ENCODE peak calls at places on chromosomes 3 and 15, in five cellular contexts. C, F, M, K and T are unnamed samples.

GRCh38 chr15:50181983-50182232 is at the start of gene SLC27A2:
- DNase-seq in C (peak; percentile 78), F (peak; percentile 17), M (no peak), K (no peak), T (no peak)

GRCh38 chr3:131033480-131034080 is 6.9 kb downstream of the NEK11 start:
- DNase-seq in C (no peak), F (no peak), M (peak; percentile 41), K (no peak), T (no peak)

GRCh38 chr3:45553469-45553974 is 41.0 kb upstream of the LIMD1 start:
- DNase-seq in C (no peak), F (peak; percentile 70), M (peak; percentile 58), K (no peak), T (no peak)

GRCh38 chr3:178063475-178063874 is 472.8 kb upstream of the KCNMB2 start:
- DNase-seq in C (no peak), F (no peak), M (peak; percentile 75), K (no peak), T (no peak)

GRCh38 chr3:39079530-39079929 is 27.7 kb downstream of the WDR48 start:
- DNase-seq in C (no peak), F (no peak), M (no peak), K (no peak), T (no peak)

GRCh38 chr3:171991166-171991565 is 48.2 kb upstream of the FNDC3B start:
- DNase-seq in C (no peak), F (no peak), M (no peak), K (no peak), T (no peak)

GRCh38 chr15:100468265-100468664 is 60.5 kb downstream of the CERS3 start:
- DNase-seq in C (peak; percentile 57), F (peak; percentile 17), M (peak; percentile 20), K (no peak), T (no peak)

GRCh38 chr3:169759256-169759655 is 5.6 kb downstream of the TERC start:
- DNase-seq in C (no peak), F (no peak), M (peak; percentile 38), K (no peak), T (no peak)

GRCh38 chr15:92118936-92119325 is 265.4 kb downstream of the SLCO3A1 start:
- DNase-seq in C (no peak), F (no peak), M (no peak), K (no peak), T (no peak)

GRCh38 chr15:38879909-38880471 is 315.4 kb upstream of the RASGRP1 start:
- DNase-seq in C (no peak), F (peak; percentile 28), M (peak; percentile 98), K (no peak), T (no peak)

GRCh38 chr3:170690133-170690981 is 104.5 kb upstream of the SLC7A14 start:
- DNase-seq in C (peak; percentile 84), F (peak; percentile 60), M (peak; percentile 69), K (no peak), T (no peak)

GRCh38 chr3:37924453-37924852 is 62.8 kb downstream of the CTDSPL start:
- DNase-seq in C (no peak), F (no peak), M (peak; percentile 51), K (no peak), T (no peak)

GRCh38 chr3:54278960-54279359 is 156.6 kb downstream of the CACNA2D3 start:
- DNase-seq in C (no peak), F (no peak), M (peak; percentile 15), K (no peak), T (no peak)

GRCh38 chr3:66271231-66271630 is 50.4 kb downstream of the SLC25A26 start:
- DNase-seq in C (no peak), F (no peak), M (no peak), K (no peak), T (no peak)

GRCh38 chr3:136802481-136802996 is 16.4 kb upstream of the SLC35G2 start:
- DNase-seq in C (no peak), F (no peak), M (peak; percentile 37), K (no peak), T (no peak)

GRCh38 chr15:83057660-83058376 is 9.2 kb downstream of the BTBD1 start:
- DNase-seq in C (peak; percentile 40), F (no peak), M (no peak), K (no peak), T (no peak)

GRCh38 chr15:22887157-22887951 is 48.9 kb downstream of the NIPA2 start:
- DNase-seq in C (no peak), F (no peak), M (peak; percentile 78), K (peak; percentile 26), T (peak; percentile 3)

GRCh38 chr3:30408105-30408557 is 198.3 kb upstream of the TGFBR2 start:
- DNase-seq in C (no peak), F (no peak), M (no peak), K (no peak), T (no peak)

GRCh38 chr3:184485906-184486305 is 75.7 kb upstream of the EPHB3 start:
- DNase-seq in C (no peak), F (no peak), M (peak; percentile 61), K (no peak), T (no peak)

GRCh38 chr15:50685976-50686467 is 575 bp downstream of the TRPM7 start:
- DNase-seq in C (peak; percentile 77), F (peak; percentile 73), M (peak; percentile 37), K (no peak), T (no peak)

GRCh38 chr3:11820540-11821041 is 26.1 kb downstream of the TAMM41 start:
- DNase-seq in C (peak; percentile 48), F (no peak), M (peak; percentile 51), K (no peak), T (peak; percentile 40)

GRCh38 chr3:138861755-138862333 is 27.1 kb upstream of the PIK3CB start:
- DNase-seq in C (no peak), F (no peak), M (peak; percentile 31), K (peak; percentile 19), T (no peak)

GRCh38 chr3:132867526-132867925 is 145.3 kb upstream of the NPHP3 start:
- DNase-seq in C (no peak), F (no peak), M (no peak), K (no peak), T (no peak)

GRCh38 chr3:114542359-114542758 is 248.5 kb downstream of the TIGIT start:
- DNase-seq in C (no peak), F (no peak), M (no peak), K (no peak), T (no peak)

GRCh38 chr15:28103831-28104230 is 4.7 kb upstream of the OCA2 start:
- DNase-seq in C (no peak), F (no peak), M (no peak), K (no peak), T (no peak)

GRCh38 chr3:189324538-189325138 is 152.9 kb downstream of the TPRG1 start:
- DNase-seq in C (peak; percentile 85), F (no peak), M (peak; percentile 81), K (peak; percentile 100), T (peak; percentile 93)

GRCh38 chr3:100880072-100880471 is 113.1 kb downstream of the ABI3BP start:
- DNase-seq in C (peak; percentile 5), F (peak; percentile 31), M (peak; percentile 35), K (no peak), T (no peak)

GRCh38 chr3:44509985-44510360 is 32.5 kb upstream of the ZNF445 start:
- DNase-seq in C (no peak), F (no peak), M (peak; percentile 17), K (no peak), T (no peak)

GRCh38 chr3:120850326-120851295 is 57.4 kb upstream of the STXBP5L start:
- DNase-seq in C (no peak), F (no peak), M (peak; percentile 10), K (no peak), T (no peak)

GRCh38 chr15:45099549-45100165 is 14.3 kb downstream of the DUOX2 start:
- DNase-seq in C (no peak), F (no peak), M (no peak), K (no peak), T (no peak)

GRCh38 chr15:85333132-85333831 is 47.1 kb upstream of the AKAP13 start:
- DNase-seq in C (no peak), F (no peak), M (peak; percentile 93), K (no peak), T (no peak)

GRCh38 chr3:189950258-189950657 is 170.4 kb downstream of the P3H2 start:
- DNase-seq in C (no peak), F (no peak), M (no peak), K (no peak), T (no peak)

GRCh38 chr3:119595639-119596329 is 1.9 kb upstream of the PLA1A start:
- DNase-seq in C (no peak), F (no peak), M (no peak), K (no peak), T (no peak)

GRCh38 chr3:194296448-194296831 is 54.7 kb downstream of the CPN2 start:
- DNase-seq in C (peak; percentile 87), F (no peak), M (peak; percentile 81), K (peak; percentile 90), T (peak; percentile 96)
- H3K4me3 ChIP-seq in C (peak overlapping the region; percentile 12), F (peak overlapping the region; percentile 57), M (peak overlapping the region; percentile 26), K (no peak overlapping the region), T (peak overlapping the region; percentile 10)

GRCh38 chr3:106929081-106929480 is 448.2 kb upstream of the CCDC54 start:
- DNase-seq in C (no peak), F (no peak), M (no peak), K (no peak), T (no peak)
- H3K4me3 ChIP-seq in C (no peak overlapping the region), F (no peak overlapping the region), M (no peak overlapping the region), K (no peak overlapping the region), T (no peak overlapping the region)

GRCh38 chr3:126358038-126358815 is 1.0 kb upstream of the KLF15 start:
- DNase-seq in C (peak; percentile 0), F (no peak), M (no peak), K (no peak), T (no peak)
- H3K4me3 ChIP-seq in C (peak overlapping the region; percentile 47), F (peak overlapping the region; percentile 87), M (no peak overlapping the region), K (no peak overlapping the region), T (peak overlapping the region; percentile 61)

DNA sequence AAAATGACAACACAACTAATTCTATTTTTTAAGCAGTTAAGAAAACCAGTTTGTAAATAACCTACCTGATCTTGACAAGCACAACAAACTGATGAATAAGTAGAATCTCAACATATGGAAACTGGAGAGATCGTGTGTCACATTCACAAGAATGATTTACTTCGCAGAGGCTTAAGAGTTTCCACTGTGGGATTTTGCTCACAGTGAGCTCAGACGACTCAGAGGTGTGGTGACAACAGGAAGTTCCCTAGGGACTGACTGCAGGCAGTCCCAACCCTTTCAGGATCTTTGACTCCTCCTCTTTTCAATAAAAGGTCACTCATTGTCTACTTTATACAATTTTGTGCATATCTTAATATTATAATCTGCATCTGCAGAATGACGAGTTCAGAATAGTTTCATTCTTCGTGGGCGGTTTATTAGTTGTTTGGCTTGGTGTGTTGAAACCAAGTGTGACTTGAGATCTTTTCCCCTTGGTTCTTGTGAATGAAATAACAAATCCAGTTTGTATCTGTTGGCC is at the start of gene LIPH:
- DNase-seq in C (no peak), F (no peak), M (peak; percentile 34), K (no peak), T (no peak)
- H3K4me3 ChIP-seq in C (no peak within 1 kb of the TSS), F (peak within 1 kb of the TSS; percentile 12), M (no peak within 1 kb of the TSS), K (no peak within 1 kb of the TSS), T (no peak within 1 kb of the TSS)

DNA sequence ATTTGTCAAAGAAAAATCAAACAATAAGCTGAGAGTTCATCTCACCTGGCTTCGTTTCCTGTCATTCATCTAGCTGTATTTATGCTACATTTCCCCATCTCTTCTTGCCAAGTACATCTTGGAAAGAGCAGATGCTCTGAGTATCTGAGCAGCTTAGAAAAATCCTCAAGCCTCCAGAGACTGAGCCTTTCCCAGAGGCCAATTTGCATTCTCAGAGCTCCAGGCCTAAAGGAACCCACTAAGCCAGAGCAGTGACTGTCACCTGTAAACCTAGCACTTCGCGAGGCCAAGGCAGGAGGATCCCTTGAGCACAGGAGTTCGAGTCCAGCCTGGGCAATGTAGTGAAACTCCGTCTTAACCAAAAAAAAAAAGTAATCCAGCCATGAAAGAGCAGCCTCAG is 100.4 kb downstream of the XXYLT1 start:
- DNase-seq in C (no peak), F (no peak), M (no peak), K (no peak), T (no peak)
- H3K4me3 ChIP-seq in C (no peak overlapping the region), F (no peak overlapping the region), M (no peak overlapping the region), K (no peak overlapping the region), T (no peak overlapping the region)